ENCODE peak calls at places on chromosome 16, in seven cellular contexts. J is HEK293T; H is H54; M is effector CD4-positive, alpha-beta T cell; R is AG09319; S is stimulated activated CD8-positive, alpha-beta memory T cell treated with anti-CD3 and anti-CD28 coated beads, Interleukin-12 subunit alpha, Interleukin-12 subunit beta, amount 100 ng/mL, for 1 hour; O is DMS 273 treated with DMSO at 0.1 percent for 48 hours. C is an unnamed sample.

GRCh38 chr16:1199342-1200013 is 25.6 kb downstream of the TPSG1 start:
- DNase-seq in J (peak), H (no peak), M (no peak), R (no peak), S (no peak), O (no peak), C (no peak)

GRCh38 chr16:87855852-87856715 is 13.2 kb downstream of the SLC7A5 start:
- DNase-seq in J (no peak), H (no peak), M (no peak), R (no peak), S (no peak), O (no peak), C (no peak)

GRCh38 chr16:87391324-87391949 is 699 bp upstream of the MAP1LC3B start:
- DNase-seq in J (no peak), H (no peak), M (no peak), R (no peak), S (no peak), O (no peak), C (no peak)

GRCh38 chr16:63947022-63947421 is 1174.8 kb downstream of the CDH11 start:
- DNase-seq in J (no peak), H (no peak), M (no peak), R (no peak), S (no peak), O (no peak), C (no peak)

GRCh38 chr16:89020068-89020924 is 43.3 kb upstream of the CBFA2T3 start:
- DNase-seq in J (no peak), H (no peak), M (no peak), R (no peak), S (no peak), O (no peak), C (no peak)

GRCh38 chr16:82671743-82672142 is 45.0 kb downstream of the CDH13 start:
- DNase-seq in J (no peak), H (no peak), M (peak), R (no peak), S (no peak), O (no peak), C (peak)

GRCh38 chr16:17291289-17291688 is 179.5 kb downstream of the XYLT1 start:
- DNase-seq in J (no peak), H (no peak), M (no peak), R (no peak), S (no peak), O (no peak), C (no peak)

GRCh38 chr16:35102780-35103403 is 1643.5 kb downstream of the TP53TG3F start:
- DNase-seq in J (peak), H (no peak), M (no peak), R (no peak), S (no peak), O (peak), C (peak)

GRCh38 chr16:73605309-73605708 is 557.4 kb upstream of the ZFHX3 start:
- DNase-seq in J (no peak), H (no peak), M (no peak), R (no peak), S (no peak), O (no peak), C (no peak)

GRCh38 chr16:47258874-47259461 is 115.2 kb upstream of the NETO2 start:
- DNase-seq in J (peak), H (peak), M (no peak), R (no peak), S (no peak), O (no peak), C (peak)

GRCh38 chr16:2231016-2231931 is 5.0 kb upstream of the DNASE1L2 start:
- DNase-seq in J (no peak), H (no peak), M (no peak), R (no peak), S (no peak), O (no peak), C (no peak)

GRCh38 chr16:16996830-16997229 is 473.9 kb downstream of the XYLT1 start:
- DNase-seq in J (no peak), H (no peak), M (no peak), R (no peak), S (no peak), O (no peak), C (no peak)

GRCh38 chr16:87701505-87701921 is 64.3 kb downstream of the KLHDC4 start:
- DNase-seq in J (no peak), H (no peak), M (no peak), R (no peak), S (no peak), O (no peak), C (no peak)

GRCh38 chr16:12323007-12323699 is 346.6 kb downstream of the SNX29 start:
- DNase-seq in J (no peak), H (no peak), M (no peak), R (no peak), S (no peak), O (no peak), C (no peak)

GRCh38 chr16:57409870-57410585 is 5.5 kb downstream of the CCL17 start:
- DNase-seq in J (no peak), H (no peak), M (no peak), R (no peak), S (no peak), O (no peak), C (no peak)

GRCh38 chr16:27405546-27406451 is 3.8 kb downstream of the IL21R start:
- DNase-seq in J (no peak), H (no peak), M (peak), R (no peak), S (peak), O (no peak), C (no peak)

GRCh38 chr16:67116388-67117311 is 6.9 kb downstream of the PHAF1 start:
- DNase-seq in J (no peak), H (no peak), M (no peak), R (no peak), S (no peak), O (no peak), C (no peak)

GRCh38 chr16:21260870-21261791 is 17.0 kb downstream of the CRYM start:
- DNase-seq in J (no peak), H (peak), M (no peak), R (peak), S (no peak), O (no peak), C (peak)

GRCh38 chr16:86894168-86894567 is 315.8 kb downstream of the FOXL1 start:
- DNase-seq in J (no peak), H (no peak), M (no peak), R (no peak), S (no peak), O (no peak), C (no peak)

GRCh38 chr16:27739606-27740357 is 189.8 kb downstream of the KATNIP start:
- DNase-seq in J (no peak), H (no peak), M (no peak), R (no peak), S (no peak), O (no peak), C (no peak)

GRCh38 chr16:56894331-56894917 is 29.4 kb downstream of the SLC12A3 start:
- DNase-seq in J (no peak), H (no peak), M (no peak), R (no peak), S (no peak), O (no peak), C (no peak)

GRCh38 chr16:84266451-84266850 is 26.6 kb upstream of the KCNG4 start:
- DNase-seq in J (peak), H (peak), M (peak), R (peak), S (no peak), O (peak), C (peak)

GRCh38 chr16:55528974-55529373 is 20.1 kb downstream of the LPCAT2 start:
- DNase-seq in J (no peak), H (no peak), M (no peak), R (no peak), S (no peak), O (no peak), C (no peak)

GRCh38 chr16:27426423-27427408 is 24.7 kb downstream of the IL21R start:
- DNase-seq in J (peak), H (peak), M (peak), R (peak), S (peak), O (peak), C (peak)

GRCh38 chr16:57178793-57179212 is 7.0 kb downstream of the PSME3IP1 start:
- DNase-seq in J (no peak), H (no peak), M (no peak), R (no peak), S (no peak), O (no peak), C (no peak)

GRCh38 chr16:88482630-88483391 is 29.7 kb downstream of the ZFPM1 start:
- DNase-seq in J (no peak), H (no peak), M (no peak), R (no peak), S (no peak), O (no peak), C (no peak)

GRCh38 chr16:29011112-29011511 is 26.3 kb downstream of the LAT start:
- DNase-seq in J (peak), H (no peak), M (no peak), R (no peak), S (no peak), O (no peak), C (no peak)

GRCh38 chr16:11218324-11218962 is 37.6 kb downstream of the SOCS1 start:
- DNase-seq in J (no peak), H (no peak), M (no peak), R (no peak), S (no peak), O (no peak), C (no peak)

GRCh38 chr16:75108792-75109731 is 7.5 kb downstream of the LDHD start:
- DNase-seq in J (no peak), H (peak), M (peak), R (peak), S (peak), O (no peak), C (no peak)